ENCODE peak calls at places on chromosomes 2 and 18, in four cellular contexts. C, W, N and S are unnamed samples.

GRCh38 chr18:49398331-49398730 is 62.1 kb downstream of the DYM start:
- DNase-seq in C (no peak), W (no peak), N (no peak), S (no peak)

GRCh38 chr18:49431563-49431962 is 28.9 kb downstream of the DYM start:
- DNase-seq in W (no peak), N (no peak), C (no peak), S (no peak)

GRCh38 chr18:34531110-34531509 is 179.0 kb upstream of the DTNA start:
- DNase-seq in C (no peak), N (no peak), W (no peak), S (no peak)

GRCh38 chr2:96241901-96242611 is 23.7 kb downstream of the TMEM127 start:
- DNase-seq in W (no peak), C (no peak), N (peak), S (peak)

GRCh38 chr2:17830053-17831034 is 14.1 kb downstream of the MSGN1 start:
- DNase-seq in W (no peak), N (peak), C (peak), S (peak)

GRCh38 chr2:121155502-121156056 is 129.4 kb downstream of the TFCP2L1 start:
- DNase-seq in C (no peak), N (no peak), W (no peak), S (no peak)

GRCh38 chr2:222561817-222562424 is 94.0 kb downstream of the FARSB start:
- DNase-seq in W (peak), C (peak), N (no peak), S (peak)

GRCh38 chr2:189569295-189569925 is 11.2 kb downstream of the SLC40A1 start:
- DNase-seq in C (no peak), N (no peak), W (no peak), S (no peak)

GRCh38 chr2:81324046-81324445 is 1019.5 kb upstream of the LRRTM1 start:
- DNase-seq in C (no peak), W (no peak), N (no peak), S (no peak)

GRCh38 chr2:182360012-182360662 is 66.7 kb downstream of the PDE1A start:
- DNase-seq in W (no peak), N (no peak), C (no peak), S (no peak)

GRCh38 chr18:40208951-40209350 is 1746.1 kb upstream of the PIK3C3 start:
- DNase-seq in W (no peak), C (no peak), N (no peak), S (no peak)

GRCh38 chr18:76451475-76452331 is 43.3 kb downstream of the ZNF516 start:
- DNase-seq in N (no peak), C (no peak), W (peak), S (no peak)

GRCh38 chr2:134412639-134412999 is 158.7 kb downstream of the MGAT5 start:
- DNase-seq in N (no peak), C (no peak), W (no peak), S (no peak)

GRCh38 chr2:111068435-111069058 is 52.2 kb upstream of the BCL2L11 start:
- DNase-seq in N (no peak), W (no peak), C (no peak), S (no peak)

GRCh38 chr18:59573962-59574361 is 123.3 kb downstream of the CCBE1 start:
- DNase-seq in W (no peak), N (no peak), C (no peak), S (no peak)

GRCh38 chr18:70250781-70251180 is 38.1 kb upstream of the SOCS6 start:
- DNase-seq in N (no peak), W (no peak), C (no peak), S (no peak)

GRCh38 chr2:202102425-202103005 is 29.5 kb downstream of the KIAA2012 start:
- DNase-seq in C (no peak), W (no peak), N (no peak), S (no peak)

GRCh38 chr2:235532307-235532706 is 38.5 kb downstream of the AGAP1 start:
- DNase-seq in C (no peak), W (no peak), N (no peak), S (no peak)

GRCh38 chr2:27737676-27738348 is 33.7 kb upstream of the MRPL33 start:
- DNase-seq in W (no peak), C (no peak), N (peak), S (no peak)

GRCh38 chr2:64913357-64913869 is 75.8 kb upstream of the SLC1A4 start:
- DNase-seq in W (no peak), C (no peak), N (no peak), S (no peak)

GRCh38 chr2:98911376-98912154 is 24.5 kb downstream of the CRACDL start:
- DNase-seq in W (no peak), C (no peak), N (no peak), S (no peak)

GRCh38 chr2:68746408-68746807 is 11.8 kb downstream of the ARHGAP25 start:
- DNase-seq in W (no peak), N (no peak), C (no peak), S (no peak)

GRCh38 chr2:108073425-108074072 is 87.2 kb downstream of the SLC5A7 start:
- DNase-seq in W (no peak), N (no peak), C (no peak), S (no peak)

GRCh38 chr2:108074150-108074549 is 87.8 kb downstream of the SLC5A7 start:
- DNase-seq in N (no peak), W (no peak), C (no peak), S (no peak)

GRCh38 chr2:108067820-108068405 is 81.6 kb downstream of the SLC5A7 start:
- DNase-seq in N (no peak), W (no peak), C (no peak), S (no peak)

GRCh38 chr2:108074945-108075344 is 88.6 kb downstream of the SLC5A7 start:
- DNase-seq in W (no peak), N (no peak), C (no peak), S (no peak)

DNA sequence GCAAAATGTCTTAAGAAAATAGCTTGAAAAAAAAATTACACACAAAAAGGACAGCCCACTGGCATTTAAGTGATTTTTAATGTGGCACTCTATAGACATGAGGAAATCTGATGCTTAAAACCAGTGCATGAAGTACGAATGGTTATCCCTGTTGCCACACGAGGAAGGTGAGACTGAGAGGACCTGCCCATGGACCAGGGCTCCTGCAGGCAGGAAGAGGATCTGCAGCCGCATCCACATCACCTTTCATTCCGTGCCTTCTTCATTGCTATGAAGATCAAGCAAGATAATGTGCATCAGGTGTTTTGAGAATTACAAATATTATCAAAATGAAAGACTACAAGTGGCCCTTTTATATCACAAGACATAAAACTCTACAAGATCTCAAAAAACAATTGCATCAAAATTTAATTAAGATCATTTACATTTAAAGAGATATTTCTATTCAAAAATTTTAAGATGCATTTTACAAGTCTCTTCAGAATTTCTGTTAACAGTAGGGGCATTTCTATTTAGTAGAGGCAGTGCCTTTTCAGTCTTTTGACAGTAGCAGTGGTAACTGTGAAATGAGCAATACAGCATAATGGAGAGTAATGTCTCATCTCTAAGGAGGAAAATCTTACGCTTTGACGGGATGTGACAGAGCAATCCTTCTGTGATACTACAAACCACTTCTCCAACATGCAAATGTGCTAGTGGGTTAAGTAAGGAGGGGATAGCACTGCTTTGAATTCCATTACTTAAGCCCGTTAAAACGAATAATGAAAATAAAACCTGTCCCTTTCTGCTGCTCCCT is 83.4 kb downstream of the SLC5A7 start:
- DNase-seq in C (peak), N (no peak), W (no peak), S (no peak)
- TF ChIP-seq CTCF in C (no peak), N (no peak), W (no peak), S (no peak)

DNA sequence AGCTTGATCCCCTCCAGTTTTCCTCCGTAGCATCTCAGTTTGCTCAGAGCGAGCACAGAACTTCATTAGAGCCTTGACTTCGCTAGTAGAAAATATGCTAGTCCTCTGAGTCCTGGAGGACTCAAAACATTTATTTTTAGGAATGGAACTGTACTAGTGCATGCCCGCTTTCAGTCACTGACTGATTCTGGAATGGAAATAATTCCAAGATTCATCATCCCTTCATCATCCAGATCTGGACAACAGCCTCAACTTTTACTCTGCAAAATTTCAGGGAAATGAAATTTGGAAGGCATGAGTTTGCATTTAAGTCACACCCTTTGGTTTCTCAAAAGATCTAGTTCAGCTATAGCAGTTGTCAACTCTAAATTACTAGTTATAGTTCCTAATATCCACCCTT is 304.6 kb downstream of the XIRP2 start:
- DNase-seq in N (peak), C (no peak), W (no peak), S (no peak)
- TF ChIP-seq CTCF in N (no peak), C (no peak), W (no peak), S (no peak)

DNA sequence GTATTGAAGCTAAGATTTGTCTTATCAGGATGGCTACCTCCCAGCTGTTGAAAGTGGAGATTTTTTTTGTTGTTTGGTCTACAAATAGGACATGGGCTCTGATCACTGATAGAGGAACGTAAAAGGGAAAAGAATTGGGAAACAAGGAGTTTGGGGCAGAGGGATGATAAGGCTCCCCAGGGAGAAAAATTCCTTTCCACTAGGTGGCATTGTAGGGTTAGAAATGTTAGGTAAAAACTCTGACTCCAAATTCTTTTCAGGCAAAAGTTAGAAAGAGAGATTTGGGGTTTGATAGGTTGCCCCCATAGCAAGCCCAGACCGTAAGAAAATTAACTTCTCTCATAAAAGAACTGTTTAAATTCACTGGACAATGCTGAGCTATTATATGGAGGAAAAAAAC is 19.8 kb downstream of the CMPK2 start:
- DNase-seq in W (no peak), C (no peak), N (no peak), S (no peak)
- TF ChIP-seq CTCF in W (no peak), C (peak), N (no peak), S (no peak)

GRCh38 chr18:61582205-61582710 is 249.0 kb downstream of the CDH20 start:
- DNase-seq in W (no peak), N (no peak), C (no peak), S (no peak)
- TF ChIP-seq CTCF in W (no peak), N (no peak), C (no peak), S (no peak)